ENCODE peak calls at places on chromosomes 12 and 14, in six cellular contexts. I is activated CD4-positive, alpha-beta T cell treated with anti-CD3 and anti-CD28 coated beads, Interleukin-2, amount 10 ng/mL, durations not matched to agents 7 days and 5 days; P is M059J; Z is iPS-NIHi11; S is lower leg skin; F is naive thymus-derived CD8-positive, alpha-beta T cell. Q is an unnamed sample.

GRCh38 chr14:39107624-39108023 is 4.6 kb upstream of the SEC23A start:
- DNase-seq in I (no peak), P (peak), Z (peak), S (no peak), F (peak), Q (peak)

GRCh38 chr12:107523760-107524558 is 161.6 kb upstream of the PWP1 start:
- DNase-seq in I (no peak), P (no peak), Z (no peak), S (no peak), F (no peak), Q (no peak)

GRCh38 chr14:72256055-72256454 is 323.8 kb downstream of the RGS6 start:
- DNase-seq in I (no peak), P (peak), Z (no peak), S (no peak), F (no peak), Q (no peak)

GRCh38 chr14:103346286-103346685 is 12.2 kb downstream of the EIF5 start:
- DNase-seq in I (no peak), P (no peak), Z (no peak), S (no peak), F (no peak), Q (no peak)

GRCh38 chr14:94936901-94937321 is 167.0 kb upstream of the GSC start:
- DNase-seq in I (no peak), P (no peak), Z (peak), S (no peak), F (no peak), Q (no peak)

GRCh38 chr14:51041117-51041531 is 53.8 kb downstream of the TRIM9 start:
- DNase-seq in I (no peak), P (no peak), Z (no peak), S (no peak), F (no peak), Q (no peak)

GRCh38 chr12:58917699-58918334 is 2.5 kb downstream of the LRIG3 start:
- DNase-seq in I (no peak), P (peak), Z (no peak), S (no peak), F (no peak), Q (peak)

GRCh38 chr14:22200977-22201605 is 387.9 kb downstream of the DAD1 start:
- DNase-seq in I (peak), P (peak), Z (peak), S (no peak), F (peak), Q (peak)

GRCh38 chr12:108697905-108698304 is 33.4 kb downstream of the CORO1C start:
- DNase-seq in I (no peak), P (no peak), Z (no peak), S (no peak), F (no peak), Q (no peak)

GRCh38 chr12:62738611-62739010 is 196.3 kb downstream of the PPM1H start:
- DNase-seq in I (no peak), P (peak), Z (no peak), S (no peak), F (no peak), Q (no peak)

GRCh38 chr12:93518725-93519124 is 51.4 kb downstream of the MRPL42 start:
- DNase-seq in I (no peak), P (peak), Z (no peak), S (no peak), F (no peak), Q (no peak)

GRCh38 chr12:18429366-18429765 is 168.0 kb downstream of the PIK3C2G start:
- DNase-seq in I (no peak), P (no peak), Z (no peak), S (no peak), F (no peak), Q (no peak)

GRCh38 chr12:124375789-124376175 is 80.9 kb downstream of the RFLNA start:
- DNase-seq in I (no peak), P (no peak), Z (no peak), S (no peak), F (no peak), Q (no peak)

GRCh38 chr12:19744760-19745218 is 305.5 kb downstream of the AEBP2 start:
- DNase-seq in I (no peak), P (peak), Z (no peak), S (no peak), F (peak), Q (peak)

GRCh38 chr14:44961151-44961729 is 507 bp downstream of the KLHL28 start:
- DNase-seq in I (peak), P (peak), Z (peak), S (peak), F (peak), Q (peak)

GRCh38 chr12:48818831-48819590 is 715 bp downstream of the CACNB3 start:
- DNase-seq in I (peak), P (no peak), Z (peak), S (no peak), F (peak), Q (no peak)

GRCh38 chr14:91869556-91869955 is 2.2 kb upstream of the TC2N start:
- DNase-seq in I (no peak), P (no peak), Z (no peak), S (no peak), F (no peak), Q (no peak)

GRCh38 chr12:94305293-94305957 is 154.2 kb downstream of the CEP83 start:
- DNase-seq in I (peak), P (peak), Z (no peak), S (no peak), F (no peak), Q (no peak)

Q was measured in lung microvascular endothelial cell.